ENCODE peak calls at places on chromosomes 5 and 9, in five cellular contexts. A is brain microvascular endothelial cell, I is GM10248, B is HFFc6, Y is endothelial cell. W is an unnamed sample.
A peak's percentile ranks its signal among the peaks of the same experiment; 100 is the strongest.

GRCh38 chr9:33778700-33779351 is 16.5 kb upstream of the PRSS3 start:
- DNase-seq in A (peak; percentile 62), I (peak; percentile 74), B (peak; percentile 39), Y (peak; percentile 54), W (no peak)

GRCh38 chr5:107431998-107432397 is 238.7 kb downstream of the EFNA5 start:
- DNase-seq in A (no peak), I (no peak), B (no peak), Y (no peak), W (no peak)

GRCh38 chr9:134913041-134913712 is 4.5 kb downstream of the FCN1 start:
- DNase-seq in A (no peak), I (no peak), B (no peak), Y (no peak), W (peak; percentile 85)

GRCh38 chr5:175582697-175583096 is 75.2 kb upstream of the HRH2 start:
- DNase-seq in A (no peak), I (no peak), B (no peak), Y (no peak), W (no peak)

GRCh38 chr9:12133416-12133815 is 559.8 kb upstream of the TYRP1 start:
- DNase-seq in A (no peak), I (no peak), B (no peak), Y (no peak), W (no peak)

GRCh38 chr5:68225911-68226563 is 10.5 kb downstream of the PIK3R1 start:
- DNase-seq in A (no peak), I (no peak), B (no peak), Y (no peak), W (no peak)

GRCh38 chr5:55033568-55033967 is 9.5 kb downstream of the GZMK start:
- DNase-seq in A (no peak), I (no peak), B (no peak), Y (no peak), W (no peak)

GRCh38 chr9:132877818-132878694 is at the start of gene AK8:
- DNase-seq in A (peak; percentile 54), I (peak; percentile 95), B (peak; percentile 42), Y (peak; percentile 82), W (no peak)

GRCh38 chr5:31531543-31531887 is 378 bp downstream of the DROSHA start:
- DNase-seq in A (peak; percentile 7), I (peak; percentile 44), B (peak; percentile 12), Y (peak; percentile 37), W (no peak)

GRCh38 chr9:135156525-135157510 is 69.3 kb downstream of the OLFM1 start:
- DNase-seq in A (no peak), I (peak; percentile 54), B (peak; percentile 2), Y (peak; percentile 80), W (no peak)

GRCh38 chr9:5502553-5502952 is 7.8 kb upstream of the PDCD1LG2 start:
- DNase-seq in A (no peak), I (no peak), B (no peak), Y (no peak), W (no peak)

GRCh38 chr5:1801954-1802295 is 718 bp downstream of the NDUFS6 start:
- DNase-seq in A (no peak), I (no peak), B (no peak), Y (no peak), W (no peak)

GRCh38 chr9:134773842-134774241 is 106.8 kb upstream of the FCN2 start:
- DNase-seq in A (no peak), I (no peak), B (no peak), Y (peak; percentile 18), W (no peak)

GRCh38 chr5:168312606-168313297 is 21.3 kb downstream of the WWC1 start:
- DNase-seq in A (no peak), I (no peak), B (no peak), Y (no peak), W (no peak)

GRCh38 chr5:179405054-179405416 is 59.8 kb upstream of the ADAMTS2 start:
- DNase-seq in A (no peak), I (no peak), B (no peak), Y (no peak), W (peak; percentile 40)

GRCh38 chr5:179403426-179404147 is 58.3 kb upstream of the ADAMTS2 start:
- DNase-seq in A (no peak), I (no peak), B (no peak), Y (no peak), W (peak; percentile 79)

GRCh38 chr5:179406031-179406681 is 60.9 kb upstream of the ADAMTS2 start:
- DNase-seq in A (peak; percentile 27), I (no peak), B (no peak), Y (no peak), W (peak; percentile 84)

GRCh38 chr5:179405426-179406030 is 60.3 kb upstream of the ADAMTS2 start:
- DNase-seq in A (no peak), I (no peak), B (no peak), Y (no peak), W (peak; percentile 80)

GRCh38 chr5:179404321-179405053 is 59.2 kb upstream of the ADAMTS2 start:
- DNase-seq in A (peak; percentile 32), I (no peak), B (peak; percentile 45), Y (no peak), W (peak; percentile 62)
- TF ChIP-seq CTCF in A (peak; percentile 54), I (no peak), B (peak; percentile 75), Y (no peak), W (peak; percentile 74)

GRCh38 chr5:179275381-179275878 is 69.8 kb downstream of the ADAMTS2 start:
- DNase-seq in A (no peak), I (no peak), B (peak; percentile 18), Y (no peak), W (peak; percentile 82)
- TF ChIP-seq CTCF in A (no peak), I (no peak), B (no peak), Y (no peak), W (no peak)

GRCh38 chr9:93659044-93659836 is 82.9 kb downstream of the PHF2 start:
- DNase-seq in A (no peak), I (no peak), B (no peak), Y (no peak), W (peak; percentile 72)

GRCh38 chr9:93659837-93660177 is 83.4 kb downstream of the PHF2 start:
- DNase-seq in A (no peak), I (no peak), B (no peak), Y (no peak), W (peak; percentile 58)

GRCh38 chr9:93662016-93662638 is 85.7 kb downstream of the PHF2 start:
- DNase-seq in A (no peak), I (no peak), B (no peak), Y (no peak), W (no peak)

GRCh38 chr9:93661591-93661990 is 85.2 kb downstream of the PHF2 start:
- DNase-seq in A (no peak), I (no peak), B (no peak), Y (no peak), W (no peak)

GRCh38 chr9:93660647-93661046 is 84.3 kb downstream of the PHF2 start:
- DNase-seq in A (no peak), I (no peak), B (no peak), Y (no peak), W (peak; percentile 57)
- TF ChIP-seq CTCF in A (no peak), I (no peak), B (peak; percentile 23), Y (no peak), W (no peak)

GRCh38 chr9:108850293-108850897 is 5.4 kb downstream of the ACTL7B start:
- DNase-seq in A (no peak), I (no peak), B (peak; percentile 36), Y (no peak), W (no peak)
- TF ChIP-seq CTCF in A (peak; percentile 50), I (peak; percentile 31), B (peak; percentile 59), Y (no peak), W (peak; percentile 76)

GRCh38 chr5:32753765-32754164 is 42.6 kb downstream of the NPR3 start:
- DNase-seq in A (peak; percentile 6), I (no peak), B (peak; percentile 45), Y (no peak), W (no peak)
- TF ChIP-seq CTCF in A (peak; percentile 35), I (no peak), B (peak; percentile 49), Y (no peak), W (peak; percentile 68)

DNA sequence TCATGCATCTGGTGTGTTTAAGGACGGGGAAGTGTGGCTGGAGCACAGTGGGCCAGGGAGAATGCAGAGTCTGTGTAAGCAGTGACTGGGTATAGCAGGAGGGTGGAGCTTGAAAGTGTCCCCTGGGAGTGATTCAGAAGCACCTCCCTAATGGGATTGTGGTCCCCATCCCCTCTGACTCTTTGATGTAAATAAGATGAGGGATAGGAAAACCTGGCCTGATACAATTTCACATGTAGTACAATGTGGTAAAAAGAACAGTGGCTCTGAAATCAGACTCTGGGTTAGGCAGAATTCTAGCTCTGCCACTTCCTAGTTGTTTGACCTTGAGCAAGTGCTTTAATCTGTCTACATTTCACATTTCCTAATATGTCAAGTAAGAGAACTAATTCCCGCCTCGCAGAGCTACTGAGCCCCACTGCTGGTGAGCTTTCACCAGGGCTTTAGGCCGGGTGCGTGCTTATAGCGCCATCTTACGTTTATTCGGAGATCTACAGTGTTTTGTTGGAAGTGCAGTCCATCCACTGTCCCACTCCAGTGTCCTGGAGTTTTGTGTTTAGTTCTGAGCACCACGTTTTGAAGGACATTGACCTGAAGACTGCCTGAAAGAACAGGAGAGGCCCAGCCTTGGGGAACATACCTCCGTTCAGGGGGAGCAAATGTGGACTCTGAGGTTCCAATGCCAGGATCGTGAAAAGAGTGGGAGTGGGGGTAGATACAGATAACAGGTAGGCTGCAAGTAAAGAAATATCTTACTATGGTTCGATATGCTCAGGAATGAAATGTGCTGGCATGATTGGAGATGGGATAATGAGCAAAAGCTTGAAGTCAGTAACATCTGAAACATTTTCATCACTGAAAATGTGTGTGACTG is 51.2 kb upstream of the TESK1 start:
- DNase-seq in A (peak; percentile 69), I (peak; percentile 65), B (peak; percentile 72), Y (peak; percentile 71), W (no peak)
- TF ChIP-seq CTCF in A (peak; percentile 89), I (peak; percentile 64), B (peak; percentile 94), Y (peak; percentile 77), W (peak; percentile 97)

GRCh38 chr5:139392678-139393496 is 2.0 kb downstream of the PROB1 start:
- DNase-seq in A (peak; percentile 38), I (peak; percentile 88), B (no peak), Y (peak; percentile 85), W (peak; percentile 92)
- TF ChIP-seq CTCF in A (peak; percentile 73), I (peak; percentile 94), B (peak; percentile 65), Y (peak; percentile 29), W (peak; percentile 79)

GRCh38 chr9:77017505-77017894 is 2.0 kb upstream of the FOXB2 start:
- DNase-seq in A (no peak), I (peak; percentile 11), B (no peak), Y (no peak), W (no peak)

GRCh38 chr9:77015291-77016048 is 4.0 kb upstream of the FOXB2 start:
- DNase-seq in A (no peak), I (peak; percentile 20), B (no peak), Y (no peak), W (no peak)

GRCh38 chr9:77014597-77015263 is 4.7 kb upstream of the FOXB2 start:
- DNase-seq in A (no peak), I (peak; percentile 12), B (no peak), Y (peak; percentile 20), W (no peak)

GRCh38 chr9:77016526-77017504 is 2.6 kb upstream of the FOXB2 start:
- DNase-seq in A (no peak), I (peak; percentile 29), B (no peak), Y (peak; percentile 29), W (no peak)

DNA sequence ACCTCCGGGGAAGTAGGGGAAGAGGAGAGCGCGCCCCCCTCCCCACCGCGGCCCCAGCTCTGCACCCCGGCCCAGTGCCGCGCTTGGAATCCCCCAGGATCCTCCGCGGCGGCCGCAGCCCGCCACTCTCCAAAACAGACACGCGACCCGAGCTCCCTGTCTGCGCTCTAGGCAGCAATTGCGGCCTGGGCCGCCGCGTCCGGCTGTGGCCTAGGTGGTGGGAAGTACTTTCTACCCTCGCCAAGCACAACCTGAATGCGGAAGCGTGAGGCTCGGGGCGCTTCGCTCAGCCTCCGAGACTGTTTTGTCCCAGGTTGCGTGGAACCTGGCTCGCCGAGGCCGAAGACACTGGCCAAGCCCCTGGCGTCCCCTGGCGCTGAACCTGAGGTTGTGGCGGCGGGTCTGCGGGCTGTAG is 3.3 kb upstream of the FOXB2 start:
- DNase-seq in A (no peak), I (no peak), B (no peak), Y (peak; percentile 41), W (no peak)
- TF ChIP-seq CTCF in A (no peak), I (no peak), B (no peak), Y (no peak), W (peak; percentile 19)